ENCODE peak calls at places on chromosomes 2 and 18, in eight cellular contexts. U, F, C, Z, L, M, N and O are unnamed samples.

GRCh38 chr2:239298126-239298804 is 102.6 kb downstream of the HDAC4 start:
- DNase-seq in L (no peak), F (no peak), N (peak), C (no peak), Z (no peak), M (no peak), U (no peak), O (no peak)

GRCh38 chr18:52694804-52695203 is 354.8 kb downstream of the DCC start:
- DNase-seq in Z (no peak), N (no peak), C (no peak), L (no peak), F (peak), M (peak), U (no peak), O (no peak)

GRCh38 chr2:65612654-65613053 is 180.3 kb upstream of the SPRED2 start:
- DNase-seq in L (no peak), M (no peak), U (no peak), F (no peak), C (no peak), N (no peak), Z (no peak), O (no peak)

GRCh38 chr2:79000008-79000576 is 25.4 kb upstream of the REG3G start:
- DNase-seq in N (no peak), U (no peak), C (no peak), F (no peak), Z (no peak), L (no peak), M (no peak), O (no peak)

GRCh38 chr18:26524952-26525351 is 23.4 kb downstream of the KCTD1 start:
- DNase-seq in F (no peak), N (no peak), U (no peak), L (no peak), M (no peak), C (no peak), Z (no peak), O (no peak)

GRCh38 chr18:51541230-51541629 is 343.7 kb upstream of the MEX3C start:
- DNase-seq in N (no peak), Z (no peak), U (no peak), F (no peak), L (no peak), C (no peak), M (no peak), O (no peak)

GRCh38 chr2:129469881-129470280 is 509.6 kb upstream of the RAB6C start:
- DNase-seq in N (no peak), L (no peak), M (no peak), F (no peak), C (no peak), Z (no peak), U (no peak), O (no peak)

GRCh38 chr2:186972281-186972970 is 123.5 kb upstream of the ZSWIM2 start:
- DNase-seq in Z (no peak), N (no peak), M (no peak), U (no peak), F (no peak), C (no peak), L (no peak), O (no peak)

DNA sequence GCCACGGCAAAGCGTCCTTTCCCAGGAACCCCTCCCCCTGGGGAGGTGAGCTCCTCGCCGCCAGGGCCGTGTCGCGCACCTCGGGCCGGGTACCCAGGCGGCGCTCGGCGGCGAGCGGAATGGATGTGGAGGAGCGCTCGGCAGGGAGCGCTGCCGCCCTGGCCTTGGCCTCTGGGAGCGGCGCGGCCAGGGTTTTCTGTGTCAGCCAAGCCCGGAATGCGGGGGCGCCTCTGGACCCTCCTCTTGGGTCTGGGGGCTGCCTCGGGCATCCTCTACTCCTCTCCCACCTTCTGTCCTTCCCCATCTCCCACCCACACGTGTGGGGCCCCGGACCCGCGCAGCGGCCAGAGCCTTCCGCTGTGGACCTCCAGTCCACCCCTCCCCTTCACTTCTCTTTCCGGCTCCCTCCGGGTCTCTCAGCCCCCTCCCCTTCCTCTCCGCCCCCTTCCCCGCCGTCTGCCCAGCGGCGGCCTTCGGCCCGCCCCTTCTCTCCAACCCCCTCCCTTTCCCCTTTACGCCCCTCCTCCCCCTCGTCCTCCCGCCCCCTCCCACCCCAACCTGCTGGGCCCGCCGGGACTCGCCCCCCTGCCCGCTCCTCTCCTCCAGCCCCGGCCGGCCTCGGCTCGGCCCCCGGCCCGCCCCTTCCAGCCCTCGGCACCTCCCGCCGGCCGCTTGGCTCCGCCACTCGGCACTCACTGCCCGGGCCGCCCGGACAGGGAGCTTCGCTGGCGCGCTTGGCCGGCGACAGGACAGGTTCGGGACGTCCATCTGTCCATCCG is at the start of gene MERTK:
- DNase-seq in F (peak), Z (peak), C (peak), M (peak), U (peak), L (peak), N (peak), O (no peak)
- TF ChIP-seq CTCF in F (peak), Z (peak), C (peak), M (peak), U (peak), L (peak), N (peak), O (peak)

GRCh38 chr2:110115291-110116032 is at the start of gene MALL:
- DNase-seq in N (no peak), U (peak), F (peak), C (peak), Z (peak), L (peak), M (no peak), O (no peak)

GRCh38 chr2:110114007-110114591 is 1.5 kb downstream of the MALL start:
- DNase-seq in M (no peak), C (no peak), F (peak), L (no peak), Z (no peak), N (peak), U (no peak), O (no peak)

GRCh38 chr2:110120171-110121051 is 4.8 kb upstream of the MALL start:
- DNase-seq in U (peak), C (no peak), M (no peak), Z (no peak), L (peak), F (no peak), N (no peak), O (no peak)

GRCh38 chr2:110114801-110115200 is 821 bp downstream of the MALL start:
- DNase-seq in U (no peak), M (no peak), F (no peak), N (no peak), L (no peak), C (no peak), Z (no peak), O (no peak)

DNA sequence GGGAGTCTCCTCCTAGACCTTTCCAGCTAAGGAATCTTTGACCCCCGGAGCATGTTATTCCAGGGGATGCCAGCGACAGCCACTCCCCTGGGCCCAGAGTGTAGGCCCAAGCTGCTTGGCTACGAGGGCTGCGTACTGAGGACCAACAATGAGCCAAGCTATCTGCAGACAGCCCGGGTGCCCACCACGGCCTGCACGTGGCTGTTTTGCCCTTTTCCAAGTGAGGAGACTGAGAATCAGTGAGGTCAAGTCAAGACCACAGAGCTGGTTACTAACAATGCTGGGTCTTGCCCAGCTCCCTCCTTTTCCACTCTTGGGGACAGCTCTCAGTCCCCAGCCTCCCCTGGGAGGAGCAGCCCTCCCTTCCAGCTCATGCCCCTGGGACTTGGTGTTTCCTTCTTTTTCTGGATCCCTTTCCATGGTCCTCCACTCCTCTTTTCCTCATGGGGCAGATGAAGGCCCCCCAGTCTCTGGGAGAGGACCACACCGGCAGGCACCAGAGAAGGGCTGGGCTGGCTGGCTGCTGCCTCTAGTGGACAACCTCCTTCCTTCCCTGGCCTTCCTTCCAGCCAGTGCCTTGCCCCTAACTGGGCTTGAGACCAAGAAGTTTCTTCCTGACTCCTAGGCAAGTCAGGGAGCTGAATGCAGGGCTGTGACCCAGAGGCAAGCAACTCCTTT is 550 bp upstream of the MALL start:
- DNase-seq in Z (no peak), M (peak), C (peak), F (peak), L (peak), U (peak), N (peak), O (no peak)
- TF ChIP-seq CTCF in Z (no peak), M (peak), C (peak), F (peak), L (peak), U (peak), N (peak), O (peak)

GRCh38 chr2:17877811-17878221 is 651 bp upstream of the KCNS3 start:
- DNase-seq in U (peak), M (peak), Z (no peak), F (peak), L (no peak), C (peak), N (no peak), O (no peak)

GRCh38 chr2:17878222-17879136 is at the start of gene KCNS3:
- DNase-seq in U (peak), L (no peak), N (peak), M (peak), F (peak), C (peak), Z (peak), O (no peak)

GRCh38 chr2:17876590-17876989 is 1.9 kb upstream of the KCNS3 start:
- DNase-seq in U (no peak), N (no peak), M (no peak), F (no peak), Z (no peak), C (no peak), L (no peak), O (no peak)

GRCh38 chr2:17879913-17880274 is 1.4 kb downstream of the KCNS3 start:
- DNase-seq in N (no peak), M (no peak), L (peak), F (no peak), C (no peak), U (no peak), Z (no peak), O (no peak)

DNA sequence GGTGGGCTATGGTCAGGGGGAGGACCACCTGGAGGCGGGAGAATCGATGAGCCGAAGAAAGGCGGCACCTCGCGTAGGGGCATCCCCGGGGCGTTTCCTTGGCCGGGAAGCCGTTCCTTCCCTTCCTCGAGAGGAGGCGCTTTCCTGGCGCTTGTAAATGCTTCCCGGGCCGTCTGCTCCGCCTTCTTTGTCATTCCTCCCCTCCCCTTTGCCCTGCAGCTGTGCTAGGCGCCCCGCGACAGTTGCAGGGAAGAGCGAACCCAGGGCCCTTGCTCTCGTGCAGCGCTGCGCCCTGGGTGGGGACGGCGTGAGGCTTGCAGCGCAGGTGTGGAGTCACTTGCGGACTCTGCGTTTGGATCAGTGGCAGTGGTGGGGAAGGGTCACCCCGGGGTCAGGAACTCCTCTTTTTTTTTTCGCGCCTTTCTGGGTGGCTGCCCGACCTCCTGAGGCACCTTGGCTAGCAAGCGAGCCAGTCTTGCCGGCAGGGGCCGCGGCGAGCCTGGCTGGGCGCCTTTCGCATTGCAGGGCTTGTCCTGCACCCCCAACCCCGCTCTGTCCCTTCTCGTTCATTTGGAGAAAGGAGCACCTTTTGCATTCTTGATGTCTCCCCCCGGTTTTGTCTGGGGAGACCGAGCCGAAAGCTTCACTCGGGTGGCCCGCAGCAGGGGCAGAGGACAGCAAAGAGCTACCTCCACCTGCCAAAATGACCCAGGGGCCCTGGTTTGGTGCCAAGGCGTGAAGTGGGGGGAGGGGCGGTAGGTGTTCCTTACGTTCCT is 858 bp downstream of the KCNS3 start:
- DNase-seq in M (peak), U (peak), L (peak), C (peak), F (peak), Z (peak), N (peak), O (no peak)
- TF ChIP-seq CTCF in M (no peak), U (peak), L (peak), C (peak), F (peak), Z (no peak), N (peak), O (peak)

DNA sequence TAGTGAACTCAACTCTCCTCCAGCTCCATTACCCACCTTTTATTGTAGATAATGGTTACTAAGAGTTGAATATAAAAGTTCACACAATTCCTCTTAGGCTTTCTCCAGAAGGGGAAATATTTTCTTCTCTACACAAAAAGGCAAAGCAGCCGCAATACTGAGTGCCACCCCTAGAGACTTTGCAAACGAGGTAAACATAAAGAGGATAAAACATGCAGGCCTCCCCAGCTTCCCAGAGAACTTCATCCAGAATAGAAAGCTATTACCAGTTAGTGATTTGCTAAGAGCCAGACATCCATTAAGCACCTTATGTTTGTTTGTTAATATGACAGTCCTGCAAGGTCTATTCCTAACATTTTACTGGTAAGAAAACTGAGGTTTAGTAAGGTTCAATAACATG is 17.4 kb downstream of the ZNF521 start:
- DNase-seq in F (no peak), M (no peak), N (no peak), U (no peak), L (no peak), C (no peak), Z (no peak), O (no peak)
- TF ChIP-seq CTCF in F (peak), M (no peak), N (no peak), U (peak), L (no peak), C (no peak), Z (no peak), O (no peak)

DNA sequence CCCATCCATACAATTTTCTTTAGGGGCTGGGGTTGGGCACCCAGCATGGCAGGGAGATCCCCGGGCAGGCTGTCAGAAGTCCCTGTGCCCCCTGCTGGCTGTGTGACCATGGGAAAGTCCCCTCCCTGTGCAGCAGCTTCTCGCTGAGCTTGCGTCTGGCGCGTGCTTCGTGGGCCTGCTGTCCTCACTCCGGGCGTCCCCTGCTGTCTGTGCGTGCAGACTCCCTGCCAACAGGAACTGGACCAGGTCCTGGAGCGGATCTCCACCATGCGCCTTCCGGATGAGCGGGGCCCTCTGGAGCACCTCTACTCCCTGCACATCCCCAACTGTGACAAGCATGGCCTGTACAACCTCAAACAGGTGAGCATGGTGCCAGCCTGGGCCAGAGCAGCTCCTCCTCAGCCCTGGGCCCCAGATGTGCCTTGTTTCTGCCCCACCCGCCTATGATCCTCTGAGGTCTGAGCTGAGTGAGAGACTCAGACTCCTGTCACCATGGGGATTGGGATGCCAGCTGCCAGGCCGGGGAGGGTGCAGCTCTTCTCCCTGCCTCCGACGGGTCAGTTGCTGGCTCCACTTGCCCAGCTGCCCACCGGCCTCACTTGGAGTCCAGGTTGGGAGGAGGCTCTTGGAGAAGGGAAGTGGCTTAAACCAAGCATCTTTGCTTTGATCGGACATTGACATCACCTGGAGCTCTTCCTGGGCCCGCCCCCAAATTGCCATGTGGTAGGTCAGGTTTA is 28.6 kb downstream of the IGFBP2 start:
- DNase-seq in M (peak), N (no peak), L (no peak), Z (no peak), C (peak), F (peak), U (no peak), O (no peak)
- TF ChIP-seq CTCF in M (peak), N (no peak), L (no peak), Z (peak), C (peak), F (no peak), U (no peak), O (peak)

GRCh38 chr18:54222922-54223567 is 1.4 kb downstream of the MBD2 start:
- DNase-seq in L (no peak), C (no peak), U (no peak), Z (no peak), F (no peak), N (no peak), M (no peak), O (no peak)
- TF ChIP-seq CTCF in L (peak), C (peak), U (peak), Z (no peak), F (no peak), N (no peak), M (no peak), O (no peak)

DNA sequence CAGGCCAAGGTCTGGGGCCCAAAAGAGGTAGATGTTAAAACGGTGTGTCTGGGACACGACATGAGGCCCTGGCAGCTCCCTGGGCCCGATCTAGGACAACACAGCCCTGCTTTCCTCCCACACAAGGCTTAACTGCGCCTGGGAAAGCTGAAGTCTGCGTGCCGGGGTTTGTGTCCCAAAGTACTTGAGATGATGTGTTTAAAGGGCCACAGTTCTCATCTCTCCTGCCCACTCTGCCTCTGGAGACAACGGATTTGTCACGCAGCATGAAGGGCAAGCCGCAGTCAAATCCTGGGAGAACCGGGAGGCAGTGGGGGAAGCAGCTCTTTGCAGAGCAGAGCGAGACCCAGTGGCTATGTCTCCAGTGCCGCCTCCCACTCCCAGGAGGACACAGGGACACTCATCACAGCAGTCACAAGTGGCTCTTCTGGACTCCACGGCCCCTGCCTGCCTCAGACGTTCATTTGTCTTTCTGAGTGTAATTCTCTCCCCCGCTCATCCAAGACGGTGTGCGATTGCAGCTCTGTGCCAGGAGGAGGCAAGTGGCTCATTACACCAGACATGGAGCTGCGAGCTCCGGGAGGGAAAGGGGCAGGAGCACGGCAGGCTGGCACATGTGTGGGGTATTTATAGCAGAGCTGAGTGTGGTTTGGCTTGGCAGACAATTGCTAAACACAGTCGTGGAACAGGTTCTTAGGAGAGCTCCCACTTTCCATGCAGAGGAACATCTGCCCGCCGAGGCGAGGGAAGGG is 57.7 kb upstream of the SEMA4C start:
- DNase-seq in U (no peak), C (peak), L (peak), Z (peak), N (peak), M (no peak), F (peak), O (no peak)
- TF ChIP-seq CTCF in U (no peak), C (peak), L (peak), Z (no peak), N (peak), M (no peak), F (no peak), O (peak)

GRCh38 chr2:2038746-2039530 is 292.1 kb downstream of the MYT1L start:
- DNase-seq in N (no peak), F (no peak), C (no peak), Z (no peak), M (no peak), U (no peak), L (no peak), O (no peak)

GRCh38 chr2:2043394-2043793 is 287.7 kb downstream of the MYT1L start:
- DNase-seq in Z (no peak), C (no peak), F (no peak), N (no peak), M (no peak), U (no peak), L (no peak), O (no peak)

GRCh38 chr2:2036686-2037085 is 292.4 kb upstream of the PXDN start:
- DNase-seq in U (no peak), F (no peak), M (no peak), C (no peak), Z (no peak), L (no peak), N (no peak), O (no peak)

GRCh38 chr2:2041256-2041824 is 289.7 kb downstream of the MYT1L start:
- DNase-seq in F (no peak), U (no peak), N (no peak), L (no peak), C (no peak), Z (no peak), M (no peak), O (no peak)

DNA sequence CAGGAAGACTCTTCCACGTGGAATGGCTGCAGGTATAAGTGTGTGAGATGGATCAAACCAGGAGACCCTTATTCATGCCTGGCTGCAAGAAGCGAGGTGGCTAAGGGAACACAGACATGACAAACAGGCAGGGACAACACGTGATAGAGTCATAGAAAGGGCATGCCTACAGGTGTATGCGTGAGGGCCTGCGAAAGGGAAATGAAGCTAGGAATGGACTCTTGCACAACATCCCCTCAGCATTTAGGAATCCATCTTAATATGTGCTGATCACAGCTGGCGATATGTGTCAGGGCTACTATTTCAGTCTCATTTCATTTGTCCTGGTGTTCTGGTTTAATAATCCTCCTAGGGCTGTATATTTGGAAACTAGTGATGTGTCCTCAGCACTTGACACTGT is 291.2 kb downstream of the MYT1L start:
- DNase-seq in N (no peak), F (no peak), C (no peak), U (no peak), Z (no peak), M (no peak), L (no peak), O (no peak)
- TF ChIP-seq CTCF in N (no peak), F (no peak), C (no peak), U (no peak), Z (no peak), M (no peak), L (no peak), O (no peak)